ENCODE peak calls at places on chromosomes 4 and X, in nine cellular contexts. One of them, this sample, is unnamed.
A peak's percentile ranks its signal among the peaks of the same experiment; 100 is the strongest.

GRCh38 chrX:19174401-19175025 is 52.2 kb upstream of the ADGRG2 start:
- DNase-seq in K562: no peak
- DNase-seq in sigmoid colon: no peak
- DNase-seq in transverse colon: no peak
- DNase-seq in HepG2: no peak
- DNase-seq in tibial nerve: peak; percentile 6
- DNase-seq in A549: peak; percentile 39
- DNase-seq in H1: no peak
- DNase-seq in ovary: no peak
- DNase-seq in this sample: no peak

GRCh38 chr4:140094701-140095420 is 59.1 kb downstream of the MAML3 start:
- DNase-seq in K562: no peak
- DNase-seq in sigmoid colon: peak; percentile 83
- DNase-seq in transverse colon: peak; percentile 61
- DNase-seq in HepG2: no peak
- DNase-seq in tibial nerve: peak; percentile 59
- DNase-seq in A549: no peak
- DNase-seq in H1: no peak
- DNase-seq in ovary: no peak
- DNase-seq in this sample: peak; percentile 82

GRCh38 chrX:150150081-150150779 is 211.9 kb upstream of the EOLA2 start:
- DNase-seq in K562: no peak
- DNase-seq in sigmoid colon: no peak
- DNase-seq in transverse colon: no peak
- DNase-seq in HepG2: no peak
- DNase-seq in tibial nerve: no peak
- DNase-seq in A549: no peak
- DNase-seq in H1: no peak
- DNase-seq in ovary: no peak
- DNase-seq in this sample: no peak

GRCh38 chr4:183396187-183396738 is 48.2 kb upstream of the CDKN2AIP start:
- DNase-seq in K562: no peak
- DNase-seq in sigmoid colon: no peak
- DNase-seq in transverse colon: no peak
- DNase-seq in HepG2: no peak
- DNase-seq in tibial nerve: no peak
- DNase-seq in A549: no peak
- DNase-seq in H1: no peak
- DNase-seq in ovary: no peak
- DNase-seq in this sample: no peak

GRCh38 chr4:127015616-127016015 is 617.1 kb upstream of the INTU start:
- DNase-seq in K562: no peak
- DNase-seq in sigmoid colon: no peak
- DNase-seq in transverse colon: no peak
- DNase-seq in HepG2: no peak
- DNase-seq in tibial nerve: no peak
- DNase-seq in A549: no peak
- DNase-seq in H1: no peak
- DNase-seq in ovary: no peak
- DNase-seq in this sample: no peak

GRCh38 chr4:118888666-118889312 is at the start of gene SYNPO2:
- DNase-seq in K562: no peak
- DNase-seq in sigmoid colon: peak; percentile 97
- DNase-seq in transverse colon: peak; percentile 72
- DNase-seq in HepG2: no peak
- DNase-seq in tibial nerve: peak; percentile 79
- DNase-seq in A549: peak; percentile 16
- DNase-seq in H1: peak; percentile 50
- DNase-seq in ovary: peak; percentile 91
- DNase-seq in this sample: peak; percentile 90

GRCh38 chrX:119734897-119735339 is 23.5 kb upstream of the SOWAHD start:
- DNase-seq in K562: no peak
- DNase-seq in sigmoid colon: peak; percentile 78
- DNase-seq in transverse colon: peak; percentile 19
- DNase-seq in HepG2: no peak
- DNase-seq in tibial nerve: no peak
- DNase-seq in A549: no peak
- DNase-seq in H1: no peak
- DNase-seq in ovary: no peak
- DNase-seq in this sample: peak; percentile 55

GRCh38 chr4:158315706-158316105 is 105.4 kb downstream of the TMEM144 start:
- DNase-seq in K562: no peak
- DNase-seq in sigmoid colon: no peak
- DNase-seq in transverse colon: no peak
- DNase-seq in HepG2: no peak
- DNase-seq in tibial nerve: no peak
- DNase-seq in A549: no peak
- DNase-seq in H1: no peak
- DNase-seq in ovary: no peak
- DNase-seq in this sample: no peak

GRCh38 chr4:8439914-8440490 is 521 bp downstream of the ACOX3 start:
- DNase-seq in K562: no peak
- DNase-seq in sigmoid colon: no peak
- DNase-seq in transverse colon: peak; percentile 26
- DNase-seq in HepG2: peak; percentile 41
- DNase-seq in tibial nerve: peak; percentile 52
- DNase-seq in A549: no peak
- DNase-seq in H1: no peak
- DNase-seq in ovary: no peak
- DNase-seq in this sample: peak; percentile 48

GRCh38 chr4:8438743-8439142 is 1.8 kb downstream of the ACOX3 start:
- DNase-seq in K562: no peak
- DNase-seq in sigmoid colon: no peak
- DNase-seq in transverse colon: no peak
- DNase-seq in HepG2: no peak
- DNase-seq in tibial nerve: no peak
- DNase-seq in A549: no peak
- DNase-seq in H1: no peak
- DNase-seq in ovary: peak; percentile 49
- DNase-seq in this sample: no peak

GRCh38 chr4:8439168-8439567 is 1.4 kb downstream of the ACOX3 start:
- DNase-seq in K562: no peak
- DNase-seq in sigmoid colon: no peak
- DNase-seq in transverse colon: no peak
- DNase-seq in HepG2: no peak
- DNase-seq in tibial nerve: no peak
- DNase-seq in A549: no peak
- DNase-seq in H1: no peak
- DNase-seq in ovary: no peak
- DNase-seq in this sample: no peak

GRCh38 chr4:8441499-8442091 is 1.0 kb downstream of the TRMT44 start:
- DNase-seq in K562: no peak
- DNase-seq in sigmoid colon: no peak
- DNase-seq in transverse colon: no peak
- DNase-seq in HepG2: no peak
- DNase-seq in tibial nerve: no peak
- DNase-seq in A549: no peak
- DNase-seq in H1: no peak
- DNase-seq in ovary: no peak
- DNase-seq in this sample: no peak

DNA sequence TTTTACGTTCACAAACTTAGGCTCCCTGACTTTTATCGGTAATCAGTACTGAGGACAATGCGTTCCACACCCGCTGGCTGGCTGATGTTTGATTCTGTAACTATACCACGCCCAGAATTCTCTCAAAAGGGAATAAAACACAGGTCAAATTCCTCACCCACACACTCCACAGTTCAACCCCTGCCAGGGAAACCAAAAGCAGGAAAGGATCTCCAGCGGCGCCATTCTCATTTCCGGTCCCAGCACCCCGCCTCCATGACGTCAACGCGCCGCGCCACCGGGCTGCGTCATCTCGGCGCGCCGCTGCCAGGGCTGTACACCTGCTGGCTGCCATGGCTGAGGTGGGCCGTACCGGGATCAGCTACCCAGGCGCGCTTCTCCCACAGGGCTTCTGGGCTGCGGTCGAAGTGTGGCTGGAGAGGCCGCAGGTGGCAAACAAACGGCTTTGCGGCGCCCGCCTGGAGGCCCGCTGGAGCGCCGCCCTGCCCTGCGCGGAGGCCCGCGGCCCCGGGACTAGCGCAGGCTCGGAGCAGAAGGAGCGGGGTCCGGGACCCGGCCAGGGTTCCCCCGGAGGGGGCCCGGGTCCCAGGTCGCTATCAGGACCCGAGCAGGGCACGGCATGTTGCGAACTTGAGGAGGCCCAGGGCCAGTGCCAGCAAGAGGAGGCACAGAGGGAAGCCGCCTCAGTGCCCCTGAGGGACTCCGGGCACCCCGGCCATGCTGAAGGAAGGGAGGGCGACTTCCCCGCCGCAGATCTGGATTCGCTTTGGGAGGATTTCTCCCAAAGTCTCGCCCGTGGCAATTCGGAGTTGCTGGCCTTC is at the start of the genes ACOX3 and TRMT44:
- DNase-seq in K562: peak; percentile 91
- DNase-seq in sigmoid colon: peak; percentile 95
- DNase-seq in transverse colon: peak; percentile 95
- DNase-seq in HepG2: peak; percentile 80
- DNase-seq in tibial nerve: peak; percentile 97
- DNase-seq in A549: peak; percentile 50
- DNase-seq in H1: peak; percentile 57
- DNase-seq in ovary: peak; percentile 92
- DNase-seq in this sample: peak; percentile 99
- TF ChIP-seq POLR2A in K562: peak; percentile 83
- TF ChIP-seq POLR2A in sigmoid colon: peak; percentile 72
- TF ChIP-seq POLR2A in transverse colon: peak; percentile 73
- TF ChIP-seq POLR2A in HepG2: peak; percentile 77
- TF ChIP-seq POLR2A in tibial nerve: peak; percentile 65
- TF ChIP-seq POLR2A in A549: peak; percentile 60
- TF ChIP-seq POLR2A in H1: peak; percentile 37
- TF ChIP-seq POLR2A in ovary: peak; percentile 82
- TF ChIP-seq POLR2A in this sample: peak; percentile 84

GRCh38 chrX:147735364-147735763 is 176.4 kb upstream of the FMR1 start:
- DNase-seq in K562: no peak
- DNase-seq in sigmoid colon: no peak
- DNase-seq in transverse colon: no peak
- DNase-seq in HepG2: no peak
- DNase-seq in tibial nerve: no peak
- DNase-seq in A549: no peak
- DNase-seq in H1: no peak
- DNase-seq in ovary: no peak
- DNase-seq in this sample: no peak

GRCh38 chrX:147741776-147742175 is 169.9 kb upstream of the FMR1 start:
- DNase-seq in K562: no peak
- DNase-seq in sigmoid colon: no peak
- DNase-seq in transverse colon: no peak
- DNase-seq in HepG2: no peak
- DNase-seq in tibial nerve: no peak
- DNase-seq in A549: no peak
- DNase-seq in H1: no peak
- DNase-seq in ovary: no peak
- DNase-seq in this sample: no peak

GRCh38 chrX:147738260-147738659 is 173.5 kb upstream of the FMR1 start:
- DNase-seq in K562: no peak
- DNase-seq in sigmoid colon: no peak
- DNase-seq in transverse colon: no peak
- DNase-seq in HepG2: no peak
- DNase-seq in tibial nerve: no peak
- DNase-seq in A549: no peak
- DNase-seq in H1: no peak
- DNase-seq in ovary: no peak
- DNase-seq in this sample: no peak

GRCh38 chrX:147736045-147736444 is 175.7 kb upstream of the FMR1 start:
- DNase-seq in K562: no peak
- DNase-seq in sigmoid colon: no peak
- DNase-seq in transverse colon: no peak
- DNase-seq in HepG2: no peak
- DNase-seq in tibial nerve: no peak
- DNase-seq in A549: no peak
- DNase-seq in H1: no peak
- DNase-seq in ovary: no peak
- DNase-seq in this sample: no peak

GRCh38 chrX:147737690-147738089 is 174.0 kb upstream of the FMR1 start:
- DNase-seq in K562: no peak
- DNase-seq in sigmoid colon: no peak
- DNase-seq in transverse colon: no peak
- DNase-seq in HepG2: no peak
- DNase-seq in tibial nerve: no peak
- DNase-seq in A549: no peak
- DNase-seq in H1: no peak
- DNase-seq in ovary: no peak
- DNase-seq in this sample: no peak
- TF ChIP-seq EP300 in K562: no peak
- TF ChIP-seq EP300 in sigmoid colon: no peak
- TF ChIP-seq EP300 in transverse colon: no peak
- TF ChIP-seq EP300 in HepG2: no peak
- TF ChIP-seq EP300 in tibial nerve: no peak
- TF ChIP-seq EP300 in A549: no peak
- TF ChIP-seq EP300 in H1: no peak
- TF ChIP-seq EP300 in ovary: no peak
- TF ChIP-seq EP300 in this sample: no peak

DNA sequence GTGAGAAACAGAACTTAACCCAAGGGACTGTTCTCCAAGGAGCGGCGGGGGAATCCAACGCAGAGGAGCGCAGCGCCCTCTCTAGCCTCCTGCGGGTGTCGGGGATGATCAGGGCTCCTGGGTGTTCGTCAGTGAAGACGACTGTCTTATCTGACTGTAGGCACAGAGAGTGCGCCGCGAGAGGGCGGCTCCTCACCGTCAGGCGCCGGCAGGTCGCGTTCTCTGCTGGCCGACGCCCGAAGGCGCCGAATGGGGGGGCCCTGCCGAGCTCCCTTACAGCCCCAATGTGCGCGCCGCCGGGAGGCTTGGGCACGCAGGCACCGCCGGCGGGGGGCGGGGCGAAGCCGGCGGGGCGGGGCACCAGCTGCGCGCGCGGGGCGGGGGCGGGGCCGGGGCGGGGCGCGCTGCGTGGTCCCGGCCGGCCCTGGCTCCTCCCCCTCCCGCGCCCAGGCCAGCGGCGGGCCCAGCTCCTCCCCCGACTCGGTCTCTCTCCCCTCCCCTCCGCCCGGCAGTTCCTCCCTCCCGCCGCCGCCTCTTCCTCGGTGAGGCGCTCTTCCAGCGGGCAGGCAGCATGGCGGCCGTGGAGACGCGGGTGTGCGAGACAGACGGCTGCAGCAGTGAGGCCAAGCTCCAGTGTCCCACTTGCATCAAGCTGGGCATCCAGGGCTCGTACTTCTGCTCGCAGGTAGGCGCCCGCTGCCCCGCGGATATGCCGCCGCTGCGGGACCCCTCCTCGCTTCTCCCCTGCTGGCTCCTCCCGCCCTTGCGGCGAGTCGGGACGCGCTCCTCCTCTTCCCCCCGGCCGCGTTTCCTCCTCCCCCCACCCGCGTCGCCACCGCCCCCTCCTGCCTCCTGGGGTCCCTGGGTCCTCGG is at the start of gene METAP1:
- DNase-seq in K562: peak; percentile 91
- DNase-seq in sigmoid colon: peak; percentile 98
- DNase-seq in transverse colon: peak; percentile 97
- DNase-seq in HepG2: peak; percentile 93
- DNase-seq in tibial nerve: peak; percentile 83
- DNase-seq in A549: peak; percentile 82
- DNase-seq in H1: peak; percentile 93
- DNase-seq in ovary: peak; percentile 95
- DNase-seq in this sample: peak; percentile 97
- TF ChIP-seq POLR2A in K562: peak; percentile 95
- TF ChIP-seq POLR2A in sigmoid colon: peak; percentile 38
- TF ChIP-seq POLR2A in transverse colon: peak; percentile 80
- TF ChIP-seq POLR2A in HepG2: peak; percentile 94
- TF ChIP-seq POLR2A in tibial nerve: peak; percentile 19
- TF ChIP-seq POLR2A in A549: peak; percentile 88
- TF ChIP-seq POLR2A in H1: peak; percentile 90
- TF ChIP-seq POLR2A in ovary: peak; percentile 52
- TF ChIP-seq POLR2A in this sample: peak; percentile 61

DNA sequence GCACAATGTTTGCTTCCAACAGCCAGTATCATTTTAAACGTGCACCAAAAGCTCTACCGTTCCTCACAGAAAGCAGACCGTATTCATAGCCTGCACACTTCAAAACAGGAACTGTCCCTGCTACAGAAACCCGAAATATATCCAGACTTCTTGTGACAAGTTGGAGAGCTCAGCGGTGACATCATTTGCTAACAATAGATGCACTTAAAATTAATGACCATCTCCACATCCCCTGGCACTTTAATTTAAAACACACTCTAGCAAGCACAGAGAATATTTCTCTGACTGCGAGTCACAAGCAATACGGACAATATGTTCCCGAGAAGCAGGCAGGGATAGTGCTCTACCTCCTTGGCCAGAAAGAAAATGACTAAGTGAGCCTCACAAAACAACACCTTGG is 2.5 kb downstream of the NYX start:
- DNase-seq in K562: no peak
- DNase-seq in sigmoid colon: no peak
- DNase-seq in transverse colon: no peak
- DNase-seq in HepG2: no peak
- DNase-seq in tibial nerve: peak; percentile 24
- DNase-seq in A549: no peak
- DNase-seq in H1: no peak
- DNase-seq in ovary: no peak
- DNase-seq in this sample: no peak
- TF ChIP-seq EP300 in K562: no peak
- TF ChIP-seq EP300 in sigmoid colon: no peak
- TF ChIP-seq EP300 in transverse colon: no peak
- TF ChIP-seq EP300 in HepG2: no peak
- TF ChIP-seq EP300 in tibial nerve: no peak
- TF ChIP-seq EP300 in A549: no peak
- TF ChIP-seq EP300 in H1: no peak
- TF ChIP-seq EP300 in ovary: no peak
- TF ChIP-seq EP300 in this sample: no peak

This sample was measured in upper lobe of left lung.